ENCODE peak calls at places on chromosome 20, in eight cellular contexts. V, R, J, S, U, H, Q and A are unnamed samples.

GRCh38 chr20:6600336-6600735 is 167.2 kb upstream of the BMP2 start:
- DNase-seq in V (no peak), R (no peak), J (no peak), S (no peak), U (no peak), H (no peak), Q (no peak), A (no peak)

GRCh38 chr20:18541741-18542140 is 25.5 kb upstream of the SMIM26 start:
- DNase-seq in V (no peak), R (no peak), J (no peak), S (no peak), U (no peak), H (no peak), Q (no peak), A (no peak)

GRCh38 chr20:41179961-41180360 is 42.6 kb downstream of the PLCG1 start:
- DNase-seq in V (no peak), R (peak), J (no peak), S (no peak), U (no peak), H (peak), Q (no peak), A (no peak)

GRCh38 chr20:25273541-25274358 is 25.9 kb downstream of the PYGB start:
- DNase-seq in V (peak), R (peak), J (no peak), S (no peak), U (peak), H (peak), Q (peak), A (no peak)

GRCh38 chr20:33724439-33725094 is 4.5 kb upstream of the PXMP4 start:
- DNase-seq in V (no peak), R (no peak), J (no peak), S (peak), U (peak), H (no peak), Q (no peak), A (no peak)

GRCh38 chr20:47335251-47336012 is 21.1 kb downstream of the ZMYND8 start:
- DNase-seq in V (no peak), R (no peak), J (no peak), S (peak), U (no peak), H (no peak), Q (no peak), A (no peak)

GRCh38 chr20:62621251-62622110 is 20.8 kb upstream of the SLCO4A1 start:
- DNase-seq in V (no peak), R (no peak), J (no peak), S (no peak), U (no peak), H (no peak), Q (no peak), A (no peak)

GRCh38 chr20:1900321-1900791 is 5.1 kb downstream of the SIRPA start:
- DNase-seq in V (peak), R (no peak), J (no peak), S (peak), U (peak), H (no peak), Q (no peak), A (no peak)

GRCh38 chr20:40564997-40565680 is 123.9 kb downstream of the MAFB start:
- DNase-seq in V (no peak), R (no peak), J (no peak), S (peak), U (peak), H (no peak), Q (no peak), A (no peak)